ENCODE peak calls at places on chromosomes 16 and 17, in seven cellular contexts. B, R, M, L, N, D and S are unnamed samples.

GRCh38 chr16:83979456-83979855 is 11.4 kb downstream of the NECAB2 start:
- DNase-seq in R (no peak), D (no peak), N (no peak), B (no peak), L (no peak), M (no peak), S (no peak)

GRCh38 chr17:31424944-31425582 is 33.6 kb downstream of the RAB11FIP4 start:
- DNase-seq in L (no peak), R (no peak), M (no peak), N (no peak), D (no peak), B (peak; percentile 30), S (peak; percentile 41)

GRCh38 chr16:2963074-2963610 is 933 bp upstream of the KREMEN2 start:
- DNase-seq in B (no peak), N (no peak), M (no peak), D (no peak), L (no peak), R (no peak), S (no peak)

GRCh38 chr17:44402564-44403172 is 13.2 kb upstream of the ITGA2B start:
- DNase-seq in L (no peak), D (no peak), N (no peak), M (no peak), R (no peak), B (no peak), S (no peak)

GRCh38 chr17:1241904-1242303 is 28.3 kb upstream of the BHLHA9 start:
- DNase-seq in L (no peak), R (no peak), M (peak; percentile 35), N (no peak), B (peak; percentile 80), D (no peak), S (peak; percentile 16)

GRCh38 chr16:89314357-89314756 is 96.9 kb downstream of the ZNF778 start:
- DNase-seq in N (no peak), L (no peak), R (no peak), B (no peak), M (no peak), D (no peak), S (no peak)

GRCh38 chr16:81790772-81791171 is 11.7 kb downstream of the PLCG2 start:
- DNase-seq in L (peak; percentile 4), M (no peak), R (no peak), D (no peak), B (no peak), N (no peak), S (peak; percentile 14)

GRCh38 chr16:376817-377418 is 4.9 kb downstream of the PGAP6 start:
- DNase-seq in N (no peak), M (no peak), L (no peak), B (no peak), D (no peak), R (no peak), S (no peak)

GRCh38 chr16:52773026-52773425 is 226.1 kb upstream of the TOX3 start:
- DNase-seq in L (no peak), N (no peak), M (no peak), D (no peak), R (no peak), B (no peak), S (no peak)